ENCODE peak calls at places on chromosomes 4 and X, in nine cellular contexts. N is GM20000, T is mucosa of descending colon, K is cardiac muscle cell, O is osteocyte, L is GM10248, Q is esophagus squamous epithelium, P is suprapubic skin, F is neural progenitor cell. I is an unnamed sample.

GRCh38 chr4:84582302-84582987 is 482 bp upstream of the CDS1 start:
- DNase-seq in P (peak; percentile 93), K (peak; percentile 68), N (peak; percentile 69), F (peak; percentile 98), T (peak; percentile 95), O (peak; percentile 87), Q (peak; percentile 12), L (peak; percentile 66), I (peak; percentile 80)

GRCh38 chrX:153857348-153857903 is 27.1 kb upstream of the PDZD4 start:
- DNase-seq in T (no peak), N (no peak), O (no peak), K (no peak), F (no peak), L (no peak), P (no peak), Q (no peak), I (no peak)

GRCh38 chr4:71009091-71009490 is 15.6 kb downstream of the DCK start:
- DNase-seq in O (no peak), P (no peak), L (no peak), T (no peak), K (no peak), Q (no peak), F (no peak), N (no peak), I (no peak)

GRCh38 chr4:5933996-5934831 is 41.3 kb upstream of the CRMP1 start:
- DNase-seq in T (no peak), L (no peak), K (no peak), N (no peak), Q (no peak), F (no peak), O (no peak), P (peak; percentile 47), I (no peak)

GRCh38 chr4:68498413-68499007 is 51.2 kb downstream of the TMPRSS11E start:
- DNase-seq in P (no peak), L (peak; percentile 33), K (peak; percentile 75), T (no peak), N (peak; percentile 45), Q (no peak), F (peak; percentile 66), O (peak; percentile 81), I (peak; percentile 61)

GRCh38 chr4:73608677-73609594 is 11.3 kb downstream of the RASSF6 start:
- DNase-seq in Q (no peak), O (no peak), F (no peak), P (no peak), T (no peak), L (no peak), K (no peak), N (no peak), I (no peak)

GRCh38 chr4:159248383-159249178 is 145.7 kb downstream of the RAPGEF2 start:
- DNase-seq in F (no peak), Q (no peak), T (no peak), P (no peak), O (no peak), L (no peak), K (peak; percentile 84), N (peak; percentile 12), I (no peak)

GRCh38 chrX:2485789-2486345 is 14.9 kb downstream of the DHRSX start:
- DNase-seq in T (no peak), P (no peak), K (peak; percentile 23), N (peak; percentile 8), Q (no peak), F (no peak), O (no peak), L (no peak), I (no peak)

GRCh38 chr4:186839122-186840037 is 115.7 kb upstream of the FAT1 start:
- DNase-seq in N (no peak), K (peak; percentile 84), P (no peak), Q (no peak), F (no peak), O (no peak), L (peak; percentile 10), T (no peak), I (no peak)

GRCh38 chr4:7322166-7322991 is 112.4 kb downstream of the PSAPL1 start:
- DNase-seq in L (no peak), T (peak; percentile 32), Q (no peak), N (no peak), O (no peak), F (peak; percentile 69), K (peak; percentile 85), P (no peak), I (no peak)

GRCh38 chr4:6876440-6876839 is 33.2 kb upstream of the TBC1D14 start:
- DNase-seq in P (no peak), Q (no peak), T (no peak), L (no peak), O (no peak), F (no peak), N (no peak), K (peak; percentile 36), I (no peak)

GRCh38 chrX:136269921-136270320 is 18.7 kb upstream of the MAP7D3 start:
- DNase-seq in L (no peak), Q (no peak), N (no peak), K (no peak), P (no peak), T (no peak), O (no peak), F (no peak), I (no peak)

GRCh38 chr4:147768113-147768512 is 36.2 kb downstream of the ARHGAP10 start:
- DNase-seq in Q (no peak), O (no peak), L (no peak), N (no peak), P (no peak), F (no peak), T (no peak), K (peak; percentile 94), I (no peak)

GRCh38 chrX:85159644-85160043 is 83.9 kb downstream of the SATL1 start:
- DNase-seq in O (no peak), T (peak; percentile 17), P (no peak), N (no peak), F (no peak), L (no peak), K (no peak), Q (no peak), I (no peak)

GRCh38 chrX:39764441-39764914 is 333.3 kb downstream of the BCOR start:
- DNase-seq in O (no peak), F (peak; percentile 53), T (no peak), N (no peak), L (no peak), Q (no peak), K (peak; percentile 57), P (no peak), I (no peak)

GRCh38 chr4:16530688-16531635 is 304.7 kb upstream of the TAPT1 start:
- DNase-seq in T (no peak), Q (no peak), O (no peak), L (no peak), P (no peak), N (no peak), F (no peak), K (peak; percentile 72), I (no peak)

GRCh38 chr4:77695769-77696168 is 90.1 kb downstream of the CXCL13 start:
- DNase-seq in N (no peak), L (no peak), T (no peak), K (peak; percentile 95), O (no peak), Q (no peak), F (no peak), P (no peak), I (no peak)

GRCh38 chr4:77701111-77701510 is 95.5 kb downstream of the CXCL13 start:
- DNase-seq in F (no peak), P (no peak), Q (no peak), O (no peak), L (no peak), T (no peak), K (no peak), N (no peak), I (no peak)

GRCh38 chr4:77699731-77700210 is 94.2 kb downstream of the CXCL13 start:
- DNase-seq in O (no peak), N (no peak), F (peak; percentile 70), K (peak; percentile 89), P (no peak), T (no peak), Q (no peak), L (no peak), I (peak; percentile 25)

GRCh38 chr4:77692847-77693432 is 87.3 kb downstream of the CXCL13 start:
- DNase-seq in F (no peak), T (no peak), Q (no peak), O (no peak), P (no peak), N (no peak), K (no peak), L (no peak), I (no peak)

GRCh38 chr4:77697860-77698599 is 92.4 kb downstream of the CXCL13 start:
- DNase-seq in Q (no peak), L (no peak), K (peak; percentile 88), T (no peak), F (peak; percentile 37), P (no peak), N (peak; percentile 5), O (no peak), I (no peak)
- TF ChIP-seq CTCF in Q (no peak), L (peak; percentile 1), K (peak; percentile 72), T (peak; percentile 17), F (peak; percentile 42), P (no peak), N (no peak), O (peak; percentile 60), I (peak; percentile 43)

DNA sequence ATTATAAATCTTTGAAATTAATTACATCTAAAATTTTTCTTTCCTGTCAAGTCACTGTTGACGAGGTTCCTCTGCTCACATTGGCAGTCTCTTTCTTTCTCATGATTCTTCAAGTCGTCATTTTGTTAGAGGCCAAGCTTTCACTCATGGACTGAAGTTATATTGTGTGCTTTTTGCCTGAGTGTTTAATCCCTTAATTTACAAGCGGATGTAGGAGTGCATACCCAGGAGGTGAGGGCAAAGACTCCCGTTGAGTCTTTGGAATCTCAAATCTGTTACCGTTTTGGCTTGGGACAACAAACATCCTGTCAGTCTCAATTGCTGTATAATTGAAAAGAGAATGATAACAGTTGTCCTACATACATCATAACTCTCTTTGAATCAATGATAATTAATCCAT is 345.0 kb downstream of the TRIML1 start:
- DNase-seq in N (no peak), P (no peak), F (peak; percentile 11), L (no peak), Q (no peak), K (no peak), T (no peak), O (no peak), I (no peak)
- TF ChIP-seq CTCF in N (no peak), P (no peak), F (no peak), L (no peak), Q (no peak), K (no peak), T (no peak), O (no peak), I (no peak)

DNA sequence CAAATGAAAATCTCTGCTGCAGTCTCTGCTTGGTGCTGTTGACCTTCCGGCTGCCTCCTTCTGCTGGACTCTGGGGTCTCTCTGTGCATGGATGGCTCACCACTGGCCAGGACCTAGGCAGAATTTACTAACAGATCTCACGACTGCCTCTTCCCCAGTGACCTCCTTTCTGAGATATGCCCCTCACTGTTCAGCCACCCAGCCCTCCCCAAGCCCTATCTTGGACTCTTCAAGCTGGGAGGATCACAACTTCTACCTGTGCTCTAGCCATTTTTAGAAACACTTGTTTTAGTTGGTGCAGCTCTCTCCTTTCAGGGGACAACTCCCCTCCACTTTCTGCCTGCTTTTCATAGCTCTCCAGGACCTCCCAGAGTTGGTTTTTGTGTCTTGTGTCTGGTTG is 6.3 kb downstream of the RGS12 start:
- DNase-seq in P (peak; percentile 23), L (no peak), O (no peak), T (no peak), N (no peak), K (no peak), F (no peak), Q (no peak), I (no peak)
- TF ChIP-seq CTCF in P (no peak), L (no peak), O (no peak), T (no peak), N (no peak), K (no peak), F (no peak), Q (no peak), I (no peak)

GRCh38 chrX:37825225-37825842 is 22.0 kb downstream of the DYNLT3 start:
- DNase-seq in F (peak; percentile 40), P (no peak), K (peak; percentile 51), Q (no peak), N (peak; percentile 7), O (no peak), T (no peak), L (peak; percentile 17), I (peak; percentile 21)
- TF ChIP-seq CTCF in F (peak; percentile 80), P (peak; percentile 59), K (peak; percentile 77), Q (peak; percentile 80), N (peak; percentile 59), O (peak; percentile 75), T (peak; percentile 49), L (peak; percentile 78), I (peak; percentile 75)